ENCODE peak calls at places on chromosomes 2 and 18, in seven cellular contexts. One of them, this sample, is unnamed.
A peak's percentile ranks its signal among the peaks of the same experiment; 100 is the strongest.

GRCh38 chr2:152518016-152518415 is 183.0 kb downstream of the FMNL2 start:
- DNase-seq in neural progenitor cell: no peak
- DNase-seq in astrocyte: no peak
- DNase-seq in fibroblast of lung: no peak
- DNase-seq in mammary epithelial cell: no peak
- DNase-seq in HepG2: no peak
- DNase-seq in GM23248: no peak
- DNase-seq in this sample: no peak

GRCh38 chr2:17636989-17637906 is 96.8 kb downstream of the VSNL1 start:
- DNase-seq in GM23248: no peak
- DNase-seq in mammary epithelial cell: no peak
- DNase-seq in neural progenitor cell: no peak
- DNase-seq in fibroblast of lung: no peak
- DNase-seq in astrocyte: no peak
- DNase-seq in HepG2: no peak
- DNase-seq in this sample: no peak

GRCh38 chr2:128198666-128199065 is 107.7 kb downstream of the UGGT1 start:
- DNase-seq in GM23248: no peak
- DNase-seq in astrocyte: no peak
- DNase-seq in HepG2: no peak
- DNase-seq in neural progenitor cell: no peak
- DNase-seq in fibroblast of lung: no peak
- DNase-seq in mammary epithelial cell: no peak
- DNase-seq in this sample: no peak

GRCh38 chr2:201130524-201131186 is 14.7 kb downstream of the CFLAR start:
- DNase-seq in mammary epithelial cell: peak; percentile 96
- DNase-seq in fibroblast of lung: peak; percentile 94
- DNase-seq in astrocyte: peak; percentile 92
- DNase-seq in GM23248: peak; percentile 88
- DNase-seq in HepG2: no peak
- DNase-seq in neural progenitor cell: no peak
- DNase-seq in this sample: peak; percentile 91

GRCh38 chr18:22159014-22159413 is 10.4 kb upstream of the GATA6 start:
- DNase-seq in fibroblast of lung: no peak
- DNase-seq in mammary epithelial cell: no peak
- DNase-seq in HepG2: no peak
- DNase-seq in astrocyte: no peak
- DNase-seq in GM23248: no peak
- DNase-seq in neural progenitor cell: no peak
- DNase-seq in this sample: no peak

GRCh38 chr18:45874501-45875184 is 49.2 kb downstream of the SIGLEC15 start:
- DNase-seq in GM23248: peak; percentile 31
- DNase-seq in neural progenitor cell: no peak
- DNase-seq in fibroblast of lung: peak; percentile 56
- DNase-seq in HepG2: no peak
- DNase-seq in astrocyte: peak; percentile 42
- DNase-seq in mammary epithelial cell: peak; percentile 52
- DNase-seq in this sample: no peak

GRCh38 chr2:77720115-77720514 is 197.9 kb upstream of the LRRTM4 start:
- DNase-seq in GM23248: no peak
- DNase-seq in astrocyte: no peak
- DNase-seq in HepG2: no peak
- DNase-seq in fibroblast of lung: no peak
- DNase-seq in mammary epithelial cell: no peak
- DNase-seq in neural progenitor cell: no peak
- DNase-seq in this sample: no peak

GRCh38 chr2:239596792-239597191 is 196.0 kb upstream of the HDAC4 start:
- DNase-seq in fibroblast of lung: no peak
- DNase-seq in astrocyte: no peak
- DNase-seq in HepG2: no peak
- DNase-seq in neural progenitor cell: no peak
- DNase-seq in mammary epithelial cell: no peak
- DNase-seq in GM23248: no peak
- DNase-seq in this sample: no peak

GRCh38 chr18:70324897-70325296 is 36.1 kb downstream of the SOCS6 start:
- DNase-seq in astrocyte: no peak
- DNase-seq in mammary epithelial cell: no peak
- DNase-seq in GM23248: no peak
- DNase-seq in HepG2: no peak
- DNase-seq in fibroblast of lung: no peak
- DNase-seq in neural progenitor cell: no peak
- DNase-seq in this sample: no peak

GRCh38 chr2:17375262-17375661 is 143.0 kb downstream of the RAD51AP2 start:
- DNase-seq in neural progenitor cell: no peak
- DNase-seq in GM23248: peak; percentile 6
- DNase-seq in astrocyte: peak; percentile 31
- DNase-seq in fibroblast of lung: peak; percentile 44
- DNase-seq in mammary epithelial cell: peak; percentile 1
- DNase-seq in HepG2: no peak
- DNase-seq in this sample: no peak

GRCh38 chr18:58491773-58492752 is 136.8 kb downstream of the ALPK2 start:
- DNase-seq in fibroblast of lung: no peak
- DNase-seq in GM23248: no peak
- DNase-seq in HepG2: no peak
- DNase-seq in neural progenitor cell: no peak
- DNase-seq in astrocyte: no peak
- DNase-seq in mammary epithelial cell: no peak
- DNase-seq in this sample: no peak

DNA sequence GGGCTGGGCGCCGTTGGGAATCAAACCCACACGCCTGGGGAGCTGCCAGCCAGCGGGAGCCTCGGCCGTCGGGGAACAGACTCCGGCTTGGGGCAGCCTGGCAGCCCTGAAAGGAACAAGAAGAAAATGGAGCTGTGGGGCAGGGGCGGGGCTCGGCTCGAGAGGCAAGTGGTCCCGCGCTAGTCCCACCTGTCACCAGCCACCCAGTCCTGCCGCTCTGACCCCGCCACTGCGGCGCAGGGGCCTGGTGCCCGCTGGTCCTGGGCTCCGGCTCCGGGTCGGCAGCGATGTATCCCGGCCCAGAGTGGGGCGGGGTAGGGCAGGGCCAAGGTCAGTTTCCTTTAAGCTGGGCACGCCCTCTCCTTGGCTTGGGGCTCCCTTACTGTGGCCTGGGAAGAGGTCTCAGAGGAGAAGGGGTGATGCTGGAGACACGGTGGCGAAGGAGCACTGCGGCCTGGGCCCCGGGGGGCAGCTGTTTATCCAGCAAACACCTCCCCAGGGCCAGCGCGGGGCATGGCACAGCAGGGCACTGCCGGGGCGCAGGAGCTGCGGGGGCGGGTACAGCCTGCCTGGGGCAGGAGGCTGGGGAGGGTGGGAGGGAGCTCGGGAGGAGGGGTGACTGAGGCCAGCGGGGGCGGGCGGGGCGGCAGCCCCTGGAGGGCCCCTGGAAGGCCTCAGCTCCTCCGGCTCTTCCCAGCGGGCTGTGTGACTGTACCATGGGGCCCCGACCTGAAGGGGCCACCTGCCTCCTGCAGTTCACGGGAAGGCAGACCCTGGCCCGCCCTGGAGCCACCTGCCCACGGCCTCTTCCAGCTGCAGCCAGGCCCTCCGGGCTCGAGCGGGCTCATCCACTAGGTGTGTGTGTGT is 15.6 kb downstream of the ODC1 start:
- DNase-seq in astrocyte: no peak
- DNase-seq in mammary epithelial cell: no peak
- DNase-seq in fibroblast of lung: no peak
- DNase-seq in neural progenitor cell: peak; percentile 50
- DNase-seq in HepG2: no peak
- DNase-seq in GM23248: peak; percentile 42
- DNase-seq in this sample: no peak
- H3K4me2 ChIP-seq in astrocyte: no peak overlapping the region
- H3K4me2 ChIP-seq in mammary epithelial cell: peak overlapping the region; percentile 86
- H3K4me2 ChIP-seq in fibroblast of lung: peak overlapping the region; percentile 32
- H3K4me2 ChIP-seq in neural progenitor cell: peak overlapping the region; percentile 65
- H3K4me2 ChIP-seq in HepG2: peak overlapping the region; percentile 67
- H3K4me2 ChIP-seq in GM23248: peak overlapping the region; percentile 57
- H3K4me2 ChIP-seq in this sample: peak overlapping the region; percentile 42

GRCh38 chr2:63871864-63872263 is 30.2 kb downstream of the UGP2 start:
- DNase-seq in mammary epithelial cell: no peak
- DNase-seq in HepG2: no peak
- DNase-seq in neural progenitor cell: no peak
- DNase-seq in astrocyte: no peak
- DNase-seq in fibroblast of lung: no peak
- DNase-seq in GM23248: no peak
- DNase-seq in this sample: no peak
- H3K27ac ChIP-seq in mammary epithelial cell: no peak overlapping the region
- H3K27ac ChIP-seq in HepG2: peak overlapping the region; percentile 28
- H3K27ac ChIP-seq in neural progenitor cell: no peak overlapping the region
- H3K27ac ChIP-seq in astrocyte: no peak overlapping the region
- H3K27ac ChIP-seq in fibroblast of lung: no peak overlapping the region
- H3K27ac ChIP-seq in GM23248: no peak overlapping the region
- H3K27ac ChIP-seq in this sample: no peak overlapping the region

GRCh38 chr2:113157108-113157896 is 16.5 kb upstream of the PSD4 start:
- DNase-seq in astrocyte: peak; percentile 10
- DNase-seq in HepG2: no peak
- DNase-seq in mammary epithelial cell: peak; percentile 55
- DNase-seq in neural progenitor cell: peak; percentile 76
- DNase-seq in fibroblast of lung: peak; percentile 45
- DNase-seq in GM23248: peak; percentile 58
- DNase-seq in this sample: no peak
- TF ChIP-seq EZH2 in astrocyte: no peak
- TF ChIP-seq EZH2 in HepG2: no peak
- TF ChIP-seq EZH2 in mammary epithelial cell: no peak
- TF ChIP-seq EZH2 in neural progenitor cell: no peak
- TF ChIP-seq EZH2 in fibroblast of lung: no peak
- TF ChIP-seq EZH2 in GM23248: no peak
- TF ChIP-seq EZH2 in this sample: no peak

GRCh38 chr2:120290737-120291136 is 38.1 kb downstream of the RALB start:
- DNase-seq in HepG2: no peak
- DNase-seq in neural progenitor cell: no peak
- DNase-seq in mammary epithelial cell: no peak
- DNase-seq in GM23248: no peak
- DNase-seq in fibroblast of lung: peak; percentile 27
- DNase-seq in astrocyte: no peak
- DNase-seq in this sample: no peak

GRCh38 chr2:120283649-120284048 is 31.0 kb downstream of the RALB start:
- DNase-seq in mammary epithelial cell: no peak
- DNase-seq in GM23248: no peak
- DNase-seq in fibroblast of lung: peak; percentile 52
- DNase-seq in astrocyte: peak; percentile 39
- DNase-seq in HepG2: peak; percentile 65
- DNase-seq in neural progenitor cell: peak; percentile 58
- DNase-seq in this sample: no peak

GRCh38 chr2:120289221-120289906 is 36.7 kb downstream of the RALB start:
- DNase-seq in HepG2: no peak
- DNase-seq in mammary epithelial cell: no peak
- DNase-seq in GM23248: peak; percentile 60
- DNase-seq in astrocyte: no peak
- DNase-seq in fibroblast of lung: no peak
- DNase-seq in neural progenitor cell: no peak
- DNase-seq in this sample: no peak

GRCh38 chr2:120288016-120288373 is 35.3 kb downstream of the RALB start:
- DNase-seq in fibroblast of lung: no peak
- DNase-seq in mammary epithelial cell: no peak
- DNase-seq in astrocyte: no peak
- DNase-seq in HepG2: no peak
- DNase-seq in neural progenitor cell: no peak
- DNase-seq in GM23248: no peak
- DNase-seq in this sample: no peak

GRCh38 chr2:120287183-120288015 is 34.7 kb downstream of the RALB start:
- DNase-seq in fibroblast of lung: peak; percentile 91
- DNase-seq in GM23248: peak; percentile 97
- DNase-seq in neural progenitor cell: no peak
- DNase-seq in astrocyte: peak; percentile 87
- DNase-seq in HepG2: no peak
- DNase-seq in mammary epithelial cell: peak; percentile 87
- DNase-seq in this sample: peak; percentile 48
- H3K4me2 ChIP-seq in fibroblast of lung: peak overlapping the region; percentile 72
- H3K4me2 ChIP-seq in GM23248: peak overlapping the region; percentile 64
- H3K4me2 ChIP-seq in neural progenitor cell: no peak overlapping the region
- H3K4me2 ChIP-seq in astrocyte: peak overlapping the region; percentile 70
- H3K4me2 ChIP-seq in HepG2: no peak overlapping the region
- H3K4me2 ChIP-seq in mammary epithelial cell: peak overlapping the region; percentile 55
- H3K4me2 ChIP-seq in this sample: peak overlapping the region; percentile 43

DNA sequence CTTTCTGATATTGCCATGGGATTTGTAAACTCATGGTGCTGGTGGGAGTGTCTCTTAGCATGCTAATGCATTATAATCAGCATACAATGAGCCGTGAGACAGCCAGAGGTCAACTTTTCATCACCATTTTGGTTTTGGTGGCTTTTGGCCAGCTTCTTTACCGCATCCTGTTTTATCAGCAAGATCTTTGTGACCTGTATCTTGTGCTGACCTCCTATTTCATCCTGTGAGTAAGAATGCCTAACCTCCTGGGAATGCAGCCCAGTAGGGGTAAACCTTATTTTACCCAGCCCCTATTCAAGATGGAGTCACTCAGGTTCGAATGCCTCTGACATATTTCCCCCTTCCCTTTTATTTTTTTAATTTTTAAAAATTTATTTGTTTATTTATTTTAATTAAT is 148.3 kb downstream of the PHLPP1 start:
- DNase-seq in astrocyte: peak; percentile 61
- DNase-seq in mammary epithelial cell: peak; percentile 59
- DNase-seq in neural progenitor cell: no peak
- DNase-seq in fibroblast of lung: peak; percentile 71
- DNase-seq in GM23248: peak; percentile 28
- DNase-seq in HepG2: no peak
- DNase-seq in this sample: no peak
- H3K27ac ChIP-seq in astrocyte: no peak overlapping the region
- H3K27ac ChIP-seq in mammary epithelial cell: no peak overlapping the region
- H3K27ac ChIP-seq in neural progenitor cell: no peak overlapping the region
- H3K27ac ChIP-seq in fibroblast of lung: no peak overlapping the region
- H3K27ac ChIP-seq in GM23248: no peak overlapping the region
- H3K27ac ChIP-seq in HepG2: no peak overlapping the region
- H3K27ac ChIP-seq in this sample: no peak overlapping the region

GRCh38 chr2:205682239-205683021 is at the start of gene NRP2:
- DNase-seq in mammary epithelial cell: peak; percentile 86
- DNase-seq in neural progenitor cell: peak; percentile 97
- DNase-seq in astrocyte: peak; percentile 83
- DNase-seq in GM23248: peak; percentile 91
- DNase-seq in fibroblast of lung: peak; percentile 91
- DNase-seq in HepG2: peak; percentile 23
- DNase-seq in this sample: no peak
- TF ChIP-seq EZH2 in mammary epithelial cell: no peak
- TF ChIP-seq EZH2 in neural progenitor cell: peak; percentile 44
- TF ChIP-seq EZH2 in astrocyte: no peak
- TF ChIP-seq EZH2 in GM23248: no peak
- TF ChIP-seq EZH2 in fibroblast of lung: no peak
- TF ChIP-seq EZH2 in HepG2: no peak
- TF ChIP-seq EZH2 in this sample: no peak

This sample was measured in keratinocyte.